ENCODE peak calls at places on chromosomes 5 and 9, in five cellular contexts. One of them, this sample, is unnamed.
A peak's percentile ranks its signal among the peaks of the same experiment; 100 is the strongest.

GRCh38 chr9:69466151-69466550 is 141.1 kb downstream of the ENTREP1 start:
- DNase-seq in HCT116: no peak
- DNase-seq in gastrocnemius medialis: no peak
- DNase-seq in uterus: no peak
- DNase-seq in sigmoid colon: no peak
- DNase-seq in this sample: no peak

GRCh38 chr9:136089697-136090045 is 5.4 kb downstream of the NACC2 start:
- DNase-seq in HCT116: no peak
- DNase-seq in gastrocnemius medialis: no peak
- DNase-seq in sigmoid colon: no peak
- DNase-seq in uterus: no peak
- DNase-seq in this sample: no peak

GRCh38 chr5:51214736-51215135 is 168.5 kb upstream of the ISL1 start:
- DNase-seq in HCT116: no peak
- DNase-seq in sigmoid colon: no peak
- DNase-seq in uterus: no peak
- DNase-seq in gastrocnemius medialis: no peak
- DNase-seq in this sample: no peak

GRCh38 chr9:8730618-8731017 is 931.0 kb upstream of the DMAC1 start:
- DNase-seq in gastrocnemius medialis: no peak
- DNase-seq in uterus: no peak
- DNase-seq in HCT116: no peak
- DNase-seq in sigmoid colon: no peak
- DNase-seq in this sample: no peak

GRCh38 chr9:91419222-91420191 is 4.1 kb downstream of the NFIL3 start:
- DNase-seq in HCT116: peak; percentile 90
- DNase-seq in sigmoid colon: peak; percentile 88
- DNase-seq in uterus: peak; percentile 71
- DNase-seq in gastrocnemius medialis: peak; percentile 82
- DNase-seq in this sample: no peak

GRCh38 chr5:67133781-67134180 is 62.8 kb downstream of the CD180 start:
- DNase-seq in uterus: no peak
- DNase-seq in gastrocnemius medialis: no peak
- DNase-seq in sigmoid colon: no peak
- DNase-seq in HCT116: no peak
- DNase-seq in this sample: no peak

GRCh38 chr9:78620764-78621163 is 323.8 kb downstream of the PSAT1 start:
- DNase-seq in uterus: no peak
- DNase-seq in sigmoid colon: no peak
- DNase-seq in gastrocnemius medialis: no peak
- DNase-seq in HCT116: no peak
- DNase-seq in this sample: peak; percentile 45

GRCh38 chr5:143131983-143132382 is 271.5 kb downstream of the NR3C1 start:
- DNase-seq in uterus: no peak
- DNase-seq in HCT116: no peak
- DNase-seq in sigmoid colon: no peak
- DNase-seq in gastrocnemius medialis: no peak
- DNase-seq in this sample: no peak

GRCh38 chr5:59296317-59297264 is 596.9 kb downstream of the PDE4D start:
- DNase-seq in sigmoid colon: no peak
- DNase-seq in gastrocnemius medialis: no peak
- DNase-seq in uterus: no peak
- DNase-seq in HCT116: no peak
- DNase-seq in this sample: no peak

GRCh38 chr5:139668064-139668880 is 20.1 kb downstream of the CXXC5 start:
- DNase-seq in uterus: peak; percentile 41
- DNase-seq in HCT116: no peak
- DNase-seq in gastrocnemius medialis: no peak
- DNase-seq in sigmoid colon: no peak
- DNase-seq in this sample: no peak
- H3K4me1 ChIP-seq in uterus: no peaks in the 10 kb centered on the region
- H3K4me1 ChIP-seq in HCT116: peaks cover 54% of the 10 kb centered on the region
- H3K4me1 ChIP-seq in gastrocnemius medialis: peaks cover 98% of the 10 kb centered on the region
- H3K4me1 ChIP-seq in sigmoid colon: peaks cover 71% of the 10 kb centered on the region
- H3K4me1 ChIP-seq in this sample: peaks cover 93% of the 10 kb centered on the region

GRCh38 chr5:149062371-149063016 is 368 bp downstream of the SH3TC2 start:
- DNase-seq in gastrocnemius medialis: no peak
- DNase-seq in HCT116: peak; percentile 83
- DNase-seq in sigmoid colon: no peak
- DNase-seq in uterus: no peak
- DNase-seq in this sample: peak; percentile 87
- TF ChIP-seq POLR2A in gastrocnemius medialis: no peak
- TF ChIP-seq POLR2A in HCT116: peak; percentile 22
- TF ChIP-seq POLR2A in sigmoid colon: no peak
- TF ChIP-seq POLR2A in uterus: no peak
- TF ChIP-seq POLR2A in this sample: no peak

DNA sequence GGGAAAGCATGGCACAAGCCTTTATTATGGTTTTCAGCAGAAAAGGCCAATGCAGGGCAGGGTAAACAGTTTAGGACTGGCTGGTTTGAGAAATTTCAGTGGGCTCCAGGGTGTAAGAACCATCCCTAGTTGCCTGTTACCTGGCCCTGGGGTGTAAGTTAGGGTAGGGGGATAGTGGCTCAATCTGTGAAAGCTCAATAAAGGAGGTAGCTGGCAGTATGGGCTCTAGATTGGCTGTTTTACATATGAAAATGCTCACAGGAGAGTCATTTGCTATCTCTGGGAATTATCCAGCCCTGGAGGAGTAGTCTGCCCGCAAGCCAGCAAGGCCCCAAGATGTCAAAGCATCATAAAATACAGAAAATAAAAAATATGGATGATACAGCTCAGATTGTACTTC is 31.2 kb downstream of the SSBP2 start:
- DNase-seq in uterus: no peak
- DNase-seq in HCT116: no peak
- DNase-seq in sigmoid colon: no peak
- DNase-seq in gastrocnemius medialis: no peak
- DNase-seq in this sample: no peak
- H3K4me1 ChIP-seq in uterus: peaks cover 24% of the 10 kb centered on the region
- H3K4me1 ChIP-seq in HCT116: no peaks in the 10 kb centered on the region
- H3K4me1 ChIP-seq in sigmoid colon: peaks cover 63% of the 10 kb centered on the region
- H3K4me1 ChIP-seq in gastrocnemius medialis: peaks cover 56% of the 10 kb centered on the region
- H3K4me1 ChIP-seq in this sample: peaks cover 82% of the 10 kb centered on the region

GRCh38 chr9:128723866-128724743 is at the start of gene ZDHHC12:
- DNase-seq in uterus: peak; percentile 89
- DNase-seq in HCT116: peak; percentile 96
- DNase-seq in gastrocnemius medialis: peak; percentile 92
- DNase-seq in sigmoid colon: peak; percentile 98
- DNase-seq in this sample: peak; percentile 99
- TF ChIP-seq POLR2A in uterus: no peak
- TF ChIP-seq POLR2A in HCT116: peak; percentile 82
- TF ChIP-seq POLR2A in gastrocnemius medialis: peak; percentile 52
- TF ChIP-seq POLR2A in sigmoid colon: peak; percentile 92
- TF ChIP-seq POLR2A in this sample: peak; percentile 64

GRCh38 chr5:141849371-141850182 is 28.6 kb downstream of the PCDH1 start:
- DNase-seq in sigmoid colon: peak; percentile 92
- DNase-seq in HCT116: no peak
- DNase-seq in gastrocnemius medialis: peak; percentile 57
- DNase-seq in uterus: peak; percentile 87
- DNase-seq in this sample: no peak
- H3K4me1 ChIP-seq in sigmoid colon: peaks cover 16% of the 10 kb centered on the region
- H3K4me1 ChIP-seq in HCT116: peaks cover 46% of the 10 kb centered on the region
- H3K4me1 ChIP-seq in gastrocnemius medialis: peaks cover 5% of the 10 kb centered on the region
- H3K4me1 ChIP-seq in uterus: no peaks in the 10 kb centered on the region
- H3K4me1 ChIP-seq in this sample: peaks cover 53% of the 10 kb centered on the region

DNA sequence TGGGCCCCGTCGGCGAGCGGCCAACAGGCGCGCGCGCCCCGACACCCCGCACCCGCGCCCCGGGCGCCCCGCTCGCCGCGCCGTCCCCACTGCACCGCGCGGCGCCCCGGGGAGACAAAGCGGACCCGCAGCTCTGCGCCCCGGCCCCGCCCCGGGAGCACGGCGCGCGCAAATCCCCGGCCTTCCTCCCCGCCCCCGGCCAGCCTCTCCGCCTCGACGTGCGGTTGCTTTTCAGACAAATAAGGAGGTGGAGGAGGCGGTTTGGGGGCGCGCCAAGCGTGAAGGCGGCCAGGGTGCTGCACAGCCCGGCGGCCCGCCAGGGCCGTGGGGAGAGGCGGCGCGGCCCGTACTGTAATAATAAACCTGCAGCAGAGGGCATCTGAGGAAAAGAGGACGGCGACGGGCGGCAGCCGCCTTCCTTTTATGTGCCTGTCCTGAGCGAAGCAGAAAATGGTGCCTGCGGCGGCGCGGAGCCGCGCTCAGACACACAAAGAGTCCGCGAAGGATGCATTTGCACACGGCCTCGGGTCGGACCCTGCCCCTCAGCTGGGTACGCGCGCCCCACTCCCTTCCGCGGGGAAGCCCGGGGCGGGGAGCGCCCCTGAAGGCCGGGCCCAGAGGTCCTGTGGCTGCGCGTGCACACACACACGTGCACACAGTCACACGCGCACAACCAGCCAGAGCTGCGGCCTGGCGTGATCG is 739 bp upstream of the NREP start:
- DNase-seq in uterus: peak; percentile 91
- DNase-seq in gastrocnemius medialis: peak; percentile 90
- DNase-seq in HCT116: peak; percentile 55
- DNase-seq in sigmoid colon: peak; percentile 98
- DNase-seq in this sample: peak; percentile 96
- TF ChIP-seq POLR2A in uterus: peak; percentile 58
- TF ChIP-seq POLR2A in gastrocnemius medialis: peak; percentile 82
- TF ChIP-seq POLR2A in HCT116: peak; percentile 14
- TF ChIP-seq POLR2A in sigmoid colon: no peak
- TF ChIP-seq POLR2A in this sample: no peak